ENCODE peak calls at places on chromosomes 7 and 10, in ten cellular contexts. H is stimulated activated naive CD4-positive, alpha-beta T cell; J is HFFc6; I is T-cell; L is memory B cell; A is occipital lobe; X is fibroblast of mammary gland; E is T-helper 2 cell; C is pons; O is left ventricle myocardium superior. K is an unnamed sample.

GRCh38 chr10:92832998-92833642 is 15.2 kb upstream of the EXOC6 start:
- DNase-seq in O (no peak), J (no peak), C (no peak), A (no peak), X (no peak), L (no peak), E (no peak), I (no peak), H (no peak), K (no peak)

GRCh38 chr7:3649678-3650445 is 348.8 kb downstream of the SDK1 start:
- DNase-seq in I (no peak), J (no peak), A (no peak), C (no peak), O (no peak), E (no peak), L (no peak), X (peak), H (no peak), K (peak)

GRCh38 chr7:127890726-127891125 is 140.5 kb downstream of the LRRC4 start:
- DNase-seq in C (no peak), J (no peak), I (no peak), A (no peak), L (no peak), H (no peak), X (no peak), E (no peak), O (no peak), K (no peak)

GRCh38 chr10:80155696-80156215 is 23.2 kb downstream of the PLAC9 start:
- DNase-seq in A (no peak), L (no peak), E (no peak), X (no peak), H (no peak), O (no peak), I (no peak), J (no peak), C (no peak), K (no peak)

GRCh38 chr7:158351481-158351880 is 236.1 kb downstream of the PTPRN2 start:
- DNase-seq in X (no peak), A (no peak), C (no peak), L (no peak), O (no peak), E (no peak), J (no peak), I (no peak), H (no peak), K (no peak)

GRCh38 chr7:131225619-131226101 is 102.0 kb upstream of the MKLN1 start:
- DNase-seq in H (no peak), I (no peak), L (no peak), J (no peak), E (no peak), O (peak), X (peak), A (no peak), C (peak), K (peak)

GRCh38 chr10:77038412-77038806 is 599.2 kb downstream of the KCNMA1 start:
- DNase-seq in O (no peak), X (no peak), L (no peak), C (no peak), A (no peak), I (no peak), J (no peak), E (no peak), H (no peak), K (no peak)

GRCh38 chr7:131527462-131527861 is 29.0 kb downstream of the PODXL start:
- DNase-seq in I (no peak), E (no peak), A (no peak), L (no peak), C (no peak), J (no peak), H (no peak), O (peak), X (no peak), K (no peak)

GRCh38 chr7:107313355-107313754 is 144.6 kb downstream of the HBP1 start:
- DNase-seq in L (no peak), A (no peak), J (no peak), X (no peak), I (no peak), H (no peak), E (no peak), O (no peak), C (no peak), K (no peak)

GRCh38 chr10:61211468-61211867 is 241.7 kb downstream of the TMEM26 start:
- DNase-seq in J (no peak), A (no peak), C (no peak), L (no peak), E (no peak), X (no peak), I (no peak), O (no peak), H (no peak), K (no peak)

GRCh38 chr10:89604200-89604599 is 40.8 kb downstream of the PANK1 start:
- DNase-seq in O (no peak), C (no peak), H (no peak), I (no peak), A (no peak), J (no peak), E (no peak), L (no peak), X (no peak), K (no peak)

GRCh38 chr10:124446830-124447740 is 2.8 kb downstream of the NKX1-2 start:
- DNase-seq in H (no peak), E (no peak), X (no peak), I (no peak), C (no peak), L (no peak), J (no peak), O (no peak), A (no peak), K (no peak)

GRCh38 chr7:67847063-67847798 is 850.6 kb downstream of the TYW1 start:
- DNase-seq in A (no peak), J (no peak), C (no peak), I (no peak), L (no peak), H (no peak), E (no peak), O (no peak), X (no peak), K (no peak)

GRCh38 chr10:107081644-107082043 is 82.9 kb downstream of the SORCS1 start:
- DNase-seq in C (peak), H (no peak), E (no peak), X (no peak), J (no peak), A (no peak), O (no peak), I (no peak), L (no peak), K (no peak)

GRCh38 chr10:69517271-69517848 is 55.9 kb downstream of the NEUROG3 start:
- DNase-seq in I (no peak), C (no peak), L (no peak), H (no peak), A (no peak), J (no peak), E (no peak), O (no peak), X (no peak), K (no peak)

GRCh38 chr7:46256870-46257528 is 335.9 kb upstream of the IGFBP3 start:
- DNase-seq in I (no peak), L (no peak), J (peak), X (peak), C (no peak), O (no peak), H (no peak), E (no peak), A (no peak), K (peak)

GRCh38 chr7:91280604-91281003 is 16.4 kb downstream of the FZD1 start:
- DNase-seq in A (no peak), O (no peak), X (no peak), L (no peak), C (no peak), H (no peak), E (no peak), I (no peak), J (no peak), K (no peak)

GRCh38 chr10:18607503-18607902 is 43.9 kb downstream of the NSUN6 start:
- DNase-seq in E (no peak), J (peak), A (peak), H (no peak), X (peak), I (no peak), O (no peak), C (peak), L (no peak), K (peak)

GRCh38 chr7:105178177-105178576 is 164.2 kb downstream of the KMT2E start:
- DNase-seq in H (no peak), E (no peak), O (no peak), I (no peak), A (no peak), J (no peak), L (no peak), C (peak), X (no peak), K (no peak)

GRCh38 chr10:109861051-109861450 is 62.3 kb downstream of the XPNPEP1 start:
- DNase-seq in O (no peak), A (no peak), E (no peak), C (no peak), J (no peak), L (no peak), X (no peak), I (no peak), H (no peak), K (no peak)

GRCh38 chr7:21253740-21254687 is 173.9 kb upstream of the SP4 start:
- DNase-seq in E (no peak), I (no peak), L (peak), C (peak), J (peak), X (peak), A (peak), O (no peak), H (no peak), K (peak)

GRCh38 chr7:93890041-93890463 is 501 bp downstream of the TFPI2 start:
- DNase-seq in O (peak), I (no peak), H (no peak), C (no peak), A (no peak), X (peak), L (peak), E (no peak), J (no peak), K (peak)

GRCh38 chr7:33044986-33045385 is 17.6 kb downstream of the NT5C3A start:
- DNase-seq in X (peak), H (no peak), C (no peak), A (no peak), I (no peak), L (no peak), E (no peak), J (no peak), O (no peak), K (peak)

GRCh38 chr10:76244061-76244686 is 812.8 kb downstream of the LRMDA start:
- DNase-seq in J (no peak), A (no peak), L (no peak), E (no peak), X (no peak), C (no peak), I (no peak), O (no peak), H (no peak), K (no peak)

GRCh38 chr7:51186531-51186930 is 130.1 kb downstream of the COBL start:
- DNase-seq in A (peak), X (no peak), I (no peak), O (peak), J (no peak), E (no peak), C (peak), H (no peak), L (no peak), K (no peak)

GRCh38 chr7:30992414-30992813 is 28.7 kb downstream of the GHRHR start:
- DNase-seq in C (no peak), A (peak), H (no peak), X (no peak), E (no peak), J (no peak), O (no peak), L (no peak), I (no peak), K (no peak)

GRCh38 chr10:112332509-112333228 is 41.2 kb upstream of the ACSL5 start:
- DNase-seq in E (no peak), L (no peak), O (peak), H (no peak), J (no peak), I (no peak), A (no peak), C (no peak), X (no peak), K (no peak)

GRCh38 chr10:35172574-35172973 is 45.9 kb downstream of the CREM start:
- DNase-seq in C (no peak), H (no peak), J (no peak), A (no peak), E (no peak), X (peak), L (no peak), O (peak), I (no peak), K (peak)

GRCh38 chr7:133735222-133735621 is 391.9 kb upstream of the LRGUK start:
- DNase-seq in H (no peak), O (no peak), X (peak), A (no peak), E (no peak), J (no peak), L (no peak), I (no peak), C (no peak), K (no peak)

GRCh38 chr10:48691812-48692528 is 7.3 kb downstream of the WDFY4 start:
- DNase-seq in X (no peak), A (no peak), C (no peak), L (no peak), J (no peak), H (no peak), I (no peak), O (no peak), E (no peak), K (no peak)

K was measured in fibroblast of gingiva.